ENCODE peak calls at places on chromosomes 1 and 21, in four cellular contexts. One of them, this sample, is unnamed.

GRCh38 chr1:19654886-19655717 is 9.6 kb upstream of the HTR6 start:
- DNase-seq in IMR-90: no peak
- DNase-seq in RWPE2: no peak
- DNase-seq in fibroblast of the aortic adventitia: no peak
- DNase-seq in this sample: no peak

GRCh38 chr1:245831518-245831917 is 675.6 kb downstream of the SMYD3 start:
- DNase-seq in fibroblast of the aortic adventitia: no peak
- DNase-seq in IMR-90: no peak
- DNase-seq in RWPE2: no peak
- DNase-seq in this sample: no peak

GRCh38 chr1:185373813-185374524 is 56.9 kb upstream of the IVNS1ABP start:
- DNase-seq in fibroblast of the aortic adventitia: peak; percentile 25
- DNase-seq in IMR-90: peak; percentile 36
- DNase-seq in RWPE2: no peak
- DNase-seq in this sample: no peak

GRCh38 chr1:174743654-174744561 is 255.8 kb upstream of the CACYBP start:
- DNase-seq in RWPE2: no peak
- DNase-seq in IMR-90: peak; percentile 63
- DNase-seq in fibroblast of the aortic adventitia: peak; percentile 74
- DNase-seq in this sample: peak; percentile 13

GRCh38 chr1:87104140-87104539 is 189.7 kb downstream of the HS2ST1 start:
- DNase-seq in RWPE2: no peak
- DNase-seq in IMR-90: no peak
- DNase-seq in fibroblast of the aortic adventitia: no peak
- DNase-seq in this sample: no peak

GRCh38 chr1:200629876-200630514 is 9.4 kb upstream of the KIF14 start:
- DNase-seq in IMR-90: no peak
- DNase-seq in fibroblast of the aortic adventitia: no peak
- DNase-seq in RWPE2: no peak
- DNase-seq in this sample: no peak

GRCh38 chr1:68043443-68044090 is 6.9 kb downstream of the DIRAS3 start:
- DNase-seq in fibroblast of the aortic adventitia: no peak
- DNase-seq in IMR-90: no peak
- DNase-seq in RWPE2: no peak
- DNase-seq in this sample: no peak

GRCh38 chr1:165899461-165899941 is 72.1 kb downstream of the UCK2 start:
- DNase-seq in IMR-90: peak; percentile 23
- DNase-seq in fibroblast of the aortic adventitia: peak; percentile 60
- DNase-seq in RWPE2: no peak
- DNase-seq in this sample: peak; percentile 50

GRCh38 chr1:87325982-87326738 is 2.5 kb upstream of the LMO4 start:
- DNase-seq in RWPE2: no peak
- DNase-seq in fibroblast of the aortic adventitia: peak; percentile 70
- DNase-seq in IMR-90: peak; percentile 49
- DNase-seq in this sample: peak; percentile 49

GRCh38 chr21:29538115-29538514 is 239.4 kb downstream of the BACH1 start:
- DNase-seq in fibroblast of the aortic adventitia: peak; percentile 72
- DNase-seq in IMR-90: peak; percentile 79
- DNase-seq in RWPE2: no peak
- DNase-seq in this sample: peak; percentile 42

GRCh38 chr1:114353233-114353632 is 157.8 kb downstream of the TRIM33 start:
- DNase-seq in fibroblast of the aortic adventitia: peak; percentile 70
- DNase-seq in RWPE2: no peak
- DNase-seq in IMR-90: peak; percentile 80
- DNase-seq in this sample: peak; percentile 70

GRCh38 chr21:35041122-35041521 is 8.0 kb downstream of the RUNX1 start:
- DNase-seq in fibroblast of the aortic adventitia: no peak
- DNase-seq in IMR-90: no peak
- DNase-seq in RWPE2: no peak
- DNase-seq in this sample: no peak

GRCh38 chr1:54456921-54457529 is 50.8 kb upstream of the SSBP3 start:
- DNase-seq in RWPE2: no peak
- DNase-seq in IMR-90: no peak
- DNase-seq in fibroblast of the aortic adventitia: no peak
- DNase-seq in this sample: no peak

GRCh38 chr1:1781526-1781903 is 3.2 kb upstream of the NADK start:
- DNase-seq in RWPE2: no peak
- DNase-seq in fibroblast of the aortic adventitia: no peak
- DNase-seq in IMR-90: no peak
- DNase-seq in this sample: no peak

GRCh38 chr1:98749152-98749756 is 87.7 kb downstream of the SNX7 start:
- DNase-seq in RWPE2: no peak
- DNase-seq in fibroblast of the aortic adventitia: peak; percentile 17
- DNase-seq in IMR-90: peak; percentile 7
- DNase-seq in this sample: peak; percentile 3

GRCh38 chr1:54287176-54287650 is 87.2 kb downstream of the MRPL37 start:
- DNase-seq in fibroblast of the aortic adventitia: peak; percentile 51
- DNase-seq in RWPE2: no peak
- DNase-seq in IMR-90: peak; percentile 55
- DNase-seq in this sample: peak; percentile 32

GRCh38 chr1:170445096-170445495 is 86.9 kb upstream of the GORAB start:
- DNase-seq in RWPE2: no peak
- DNase-seq in fibroblast of the aortic adventitia: peak; percentile 93
- DNase-seq in IMR-90: peak; percentile 84
- DNase-seq in this sample: no peak

GRCh38 chr1:1431006-1431844 is 4.3 kb upstream of the VWA1 start:
- DNase-seq in RWPE2: no peak
- DNase-seq in IMR-90: no peak
- DNase-seq in fibroblast of the aortic adventitia: no peak
- DNase-seq in this sample: no peak

GRCh38 chr1:14039894-14040430 is 340.0 kb downstream of the PRDM2 start:
- DNase-seq in fibroblast of the aortic adventitia: no peak
- DNase-seq in IMR-90: no peak
- DNase-seq in RWPE2: no peak
- DNase-seq in this sample: no peak

GRCh38 chr21:26437326-26438009 is 135.6 kb downstream of the CYYR1 start:
- DNase-seq in fibroblast of the aortic adventitia: peak; percentile 88
- DNase-seq in IMR-90: no peak
- DNase-seq in RWPE2: no peak
- DNase-seq in this sample: no peak

GRCh38 chr1:150162582-150162861 is 12.8 kb downstream of the PLEKHO1 start:
- DNase-seq in RWPE2: no peak
- DNase-seq in IMR-90: no peak
- DNase-seq in fibroblast of the aortic adventitia: no peak
- DNase-seq in this sample: no peak

GRCh38 chr1:150165622-150166612 is 16.2 kb downstream of the PLEKHO1 start:
- DNase-seq in RWPE2: no peak
- DNase-seq in fibroblast of the aortic adventitia: peak; percentile 54
- DNase-seq in IMR-90: peak; percentile 55
- DNase-seq in this sample: no peak

GRCh38 chr1:150162862-150163706 is 13.4 kb downstream of the PLEKHO1 start:
- DNase-seq in fibroblast of the aortic adventitia: peak; percentile 98
- DNase-seq in IMR-90: peak; percentile 100
- DNase-seq in RWPE2: no peak
- DNase-seq in this sample: peak; percentile 96

GRCh38 chr1:150164224-150164623 is 14.5 kb downstream of the PLEKHO1 start:
- DNase-seq in IMR-90: no peak
- DNase-seq in RWPE2: no peak
- DNase-seq in fibroblast of the aortic adventitia: no peak
- DNase-seq in this sample: no peak

DNA sequence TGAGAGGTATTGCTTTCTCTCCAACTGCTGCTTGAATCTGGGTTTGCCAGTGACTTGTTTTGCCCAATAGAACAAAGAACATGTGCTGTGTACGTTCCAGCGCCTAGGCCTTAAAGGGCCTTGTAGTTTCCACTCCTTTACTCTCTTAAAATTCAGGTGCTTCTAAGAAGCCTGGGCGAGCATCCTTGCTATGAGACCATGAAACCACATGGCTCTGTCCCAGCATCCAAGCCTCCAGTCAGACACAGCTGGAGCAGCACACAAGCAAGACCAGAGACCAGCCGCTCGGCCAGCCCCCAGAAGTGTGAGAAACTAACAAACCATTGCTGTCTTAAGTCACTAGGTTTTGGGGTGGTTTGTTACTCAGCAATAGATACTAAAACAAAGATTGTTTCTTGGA is 15.1 kb downstream of the PLEKHO1 start:
- DNase-seq in fibroblast of the aortic adventitia: no peak
- DNase-seq in RWPE2: no peak
- DNase-seq in IMR-90: peak; percentile 43
- DNase-seq in this sample: peak; percentile 81
- H3K4me3 ChIP-seq in fibroblast of the aortic adventitia: no peak overlapping the region
- H3K4me3 ChIP-seq in RWPE2: no peak overlapping the region
- H3K4me3 ChIP-seq in IMR-90: no peak overlapping the region
- H3K4me3 ChIP-seq in this sample: no peak overlapping the region

DNA sequence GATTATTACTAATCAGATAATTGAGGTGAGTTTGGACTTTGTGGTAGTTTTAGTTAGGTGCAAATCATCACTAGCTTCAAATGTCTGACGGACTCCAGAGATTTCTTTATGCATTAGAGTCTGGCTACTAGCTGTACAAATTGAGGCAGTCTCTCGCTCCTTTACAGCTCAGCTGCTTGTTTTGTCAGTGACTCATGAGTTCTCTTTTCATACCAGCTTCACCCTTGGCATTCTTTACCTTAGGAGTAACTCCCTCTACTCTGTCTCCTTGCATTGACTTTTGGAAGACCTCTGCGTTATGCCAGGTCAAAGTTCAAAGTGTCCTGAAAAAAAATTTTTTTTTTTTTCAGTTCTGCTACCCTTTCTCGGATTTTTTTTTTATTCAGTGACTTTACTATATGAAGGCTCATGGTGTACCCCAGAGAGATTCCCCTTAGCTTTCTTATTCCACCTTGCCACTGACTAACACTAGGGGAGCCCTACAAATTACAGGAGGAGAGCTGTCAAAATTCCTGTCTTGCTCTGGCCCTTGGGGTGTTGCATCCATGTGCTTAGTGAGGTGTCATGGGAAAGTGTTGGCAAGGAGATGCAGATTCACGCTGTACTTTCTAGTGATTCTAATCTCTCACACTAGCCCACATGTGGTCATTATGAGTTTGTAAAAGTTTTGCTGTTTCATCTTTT is 576.6 kb downstream of the ADGRL2 start:
- DNase-seq in RWPE2: no peak
- DNase-seq in IMR-90: no peak
- DNase-seq in fibroblast of the aortic adventitia: peak; percentile 12
- DNase-seq in this sample: peak; percentile 27
- TF ChIP-seq CTCF in RWPE2: peak; percentile 41
- TF ChIP-seq CTCF in IMR-90: no peak
- TF ChIP-seq CTCF in fibroblast of the aortic adventitia: peak; percentile 1
- TF ChIP-seq CTCF in this sample: peak; percentile 17

GRCh38 chr1:202104073-202104472 is 18.6 kb upstream of the GPR37L1 start:
- DNase-seq in fibroblast of the aortic adventitia: no peak
- DNase-seq in IMR-90: no peak
- DNase-seq in RWPE2: no peak
- DNase-seq in this sample: no peak

GRCh38 chr1:202105571-202106339 is 17.0 kb upstream of the GPR37L1 start:
- DNase-seq in RWPE2: no peak
- DNase-seq in fibroblast of the aortic adventitia: peak; percentile 73
- DNase-seq in IMR-90: peak; percentile 59
- DNase-seq in this sample: no peak

GRCh38 chr1:202107321-202107761 is 15.4 kb upstream of the GPR37L1 start:
- DNase-seq in RWPE2: no peak
- DNase-seq in fibroblast of the aortic adventitia: no peak
- DNase-seq in IMR-90: no peak
- DNase-seq in this sample: no peak

GRCh38 chr1:202107801-202108731 is 14.7 kb upstream of the GPR37L1 start:
- DNase-seq in fibroblast of the aortic adventitia: peak; percentile 35
- DNase-seq in RWPE2: no peak
- DNase-seq in IMR-90: no peak
- DNase-seq in this sample: no peak

GRCh38 chr1:202106340-202107284 is 16.1 kb upstream of the GPR37L1 start:
- DNase-seq in IMR-90: no peak
- DNase-seq in fibroblast of the aortic adventitia: no peak
- DNase-seq in RWPE2: no peak
- DNase-seq in this sample: no peak
- H3K4me3 ChIP-seq in IMR-90: no peak overlapping the region
- H3K4me3 ChIP-seq in fibroblast of the aortic adventitia: no peak overlapping the region
- H3K4me3 ChIP-seq in RWPE2: no peak overlapping the region
- H3K4me3 ChIP-seq in this sample: no peak overlapping the region

GRCh38 chr1:15704526-15705183 is 20.5 kb downstream of the PLEKHM2 start:
- DNase-seq in fibroblast of the aortic adventitia: no peak
- DNase-seq in RWPE2: no peak
- DNase-seq in IMR-90: no peak
- DNase-seq in this sample: no peak

GRCh38 chr1:15701784-15702183 is 17.7 kb downstream of the PLEKHM2 start:
- DNase-seq in IMR-90: no peak
- DNase-seq in fibroblast of the aortic adventitia: no peak
- DNase-seq in RWPE2: no peak
- DNase-seq in this sample: no peak

GRCh38 chr1:15703562-15703961 is 19.4 kb downstream of the PLEKHM2 start:
- DNase-seq in fibroblast of the aortic adventitia: peak; percentile 96
- DNase-seq in IMR-90: peak; percentile 91
- DNase-seq in RWPE2: no peak
- DNase-seq in this sample: peak; percentile 62

GRCh38 chr1:15705184-15705566 is 21.1 kb downstream of the PLEKHM2 start:
- DNase-seq in RWPE2: no peak
- DNase-seq in IMR-90: no peak
- DNase-seq in fibroblast of the aortic adventitia: no peak
- DNase-seq in this sample: no peak

GRCh38 chr1:15702722-15703550 is 18.8 kb downstream of the PLEKHM2 start:
- DNase-seq in IMR-90: peak; percentile 29
- DNase-seq in RWPE2: no peak
- DNase-seq in fibroblast of the aortic adventitia: no peak
- DNase-seq in this sample: no peak
- TF ChIP-seq CTCF in IMR-90: peak; percentile 33
- TF ChIP-seq CTCF in RWPE2: peak; percentile 42
- TF ChIP-seq CTCF in fibroblast of the aortic adventitia: peak; percentile 35
- TF ChIP-seq CTCF in this sample: no peak

DNA sequence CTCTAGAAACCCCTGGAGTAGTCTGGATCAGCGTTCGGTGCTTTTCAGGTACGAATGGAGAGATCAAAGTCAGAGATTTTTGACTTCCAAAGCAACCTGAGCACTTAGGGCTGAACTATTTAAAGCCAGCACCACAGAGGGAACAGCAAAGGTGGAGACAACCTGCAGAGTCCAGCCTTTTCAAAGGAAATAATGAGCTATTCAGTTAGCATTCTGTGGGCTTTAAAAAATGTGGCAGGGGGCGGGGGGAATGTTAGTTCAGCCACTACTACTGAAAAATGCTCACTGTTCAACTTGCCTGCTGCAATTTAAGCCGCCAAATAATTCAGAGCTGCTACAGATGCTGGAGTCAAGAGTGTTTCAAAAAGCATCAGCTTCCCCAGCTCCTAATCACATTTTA is 473.3 kb upstream of the PLXNA2 start:
- DNase-seq in fibroblast of the aortic adventitia: no peak
- DNase-seq in IMR-90: no peak
- DNase-seq in RWPE2: no peak
- DNase-seq in this sample: no peak
- H3K4me3 ChIP-seq in fibroblast of the aortic adventitia: no peak overlapping the region
- H3K4me3 ChIP-seq in IMR-90: no peak overlapping the region
- H3K4me3 ChIP-seq in RWPE2: no peak overlapping the region
- H3K4me3 ChIP-seq in this sample: no peak overlapping the region

GRCh38 chr1:6209661-6210605 is 4.0 kb downstream of the RNF207 start:
- DNase-seq in RWPE2: no peak
- DNase-seq in IMR-90: no peak
- DNase-seq in fibroblast of the aortic adventitia: no peak
- DNase-seq in this sample: no peak
- TF ChIP-seq CTCF in RWPE2: no peak
- TF ChIP-seq CTCF in IMR-90: peak; percentile 4
- TF ChIP-seq CTCF in fibroblast of the aortic adventitia: peak; percentile 26
- TF ChIP-seq CTCF in this sample: no peak

GRCh38 chr1:92858564-92859399 is 26.9 kb downstream of the RPL5 start:
- DNase-seq in fibroblast of the aortic adventitia: peak; percentile 91
- DNase-seq in RWPE2: no peak
- DNase-seq in IMR-90: peak; percentile 85
- DNase-seq in this sample: peak; percentile 74
- H3K4me3 ChIP-seq in fibroblast of the aortic adventitia: no peak overlapping the region
- H3K4me3 ChIP-seq in RWPE2: no peak overlapping the region
- H3K4me3 ChIP-seq in IMR-90: no peak overlapping the region
- H3K4me3 ChIP-seq in this sample: no peak overlapping the region

This sample was measured in astrocyte of the cerebellum.